ENCODE peak calls at places on chromosome 7, in six cellular contexts. Z is hepatocyte, S is Peyer's patch, E is prostate gland, M is brain microvascular endothelial cell, U is RWPE1. I is an unnamed sample.

GRCh38 chr7:48168159-48168558 is 3.1 kb upstream of the ABCA13 start:
- DNase-seq in Z (no peak), S (no peak), E (no peak), M (peak), U (no peak), I (no peak)

GRCh38 chr7:14196555-14196954 is 207.1 kb upstream of the ETV1 start:
- DNase-seq in Z (no peak), S (no peak), E (no peak), M (no peak), U (peak), I (no peak)

GRCh38 chr7:27899601-27900000 is 159.6 kb downstream of the TAX1BP1 start:
- DNase-seq in Z (no peak), S (no peak), E (no peak), M (no peak), U (no peak), I (no peak)

GRCh38 chr7:54563329-54563916 is 21.2 kb downstream of the VSTM2A start:
- DNase-seq in Z (no peak), S (no peak), E (no peak), M (no peak), U (no peak), I (no peak)

GRCh38 chr7:53350241-53350640 is 314.8 kb downstream of the POM121L12 start:
- DNase-seq in Z (peak), S (no peak), E (no peak), M (no peak), U (peak), I (no peak)

GRCh38 chr7:99120503-99120902 is 23.4 kb downstream of the SMURF1 start:
- DNase-seq in Z (no peak), S (no peak), E (no peak), M (no peak), U (no peak), I (no peak)

GRCh38 chr7:2037805-2038635 is 194.7 kb downstream of the MAD1L1 start:
- DNase-seq in Z (no peak), S (no peak), E (peak), M (no peak), U (no peak), I (no peak)

GRCh38 chr7:103914147-103914899 is 75.1 kb downstream of the RELN start:
- DNase-seq in Z (peak), S (no peak), E (no peak), M (peak), U (no peak), I (no peak)

DNA sequence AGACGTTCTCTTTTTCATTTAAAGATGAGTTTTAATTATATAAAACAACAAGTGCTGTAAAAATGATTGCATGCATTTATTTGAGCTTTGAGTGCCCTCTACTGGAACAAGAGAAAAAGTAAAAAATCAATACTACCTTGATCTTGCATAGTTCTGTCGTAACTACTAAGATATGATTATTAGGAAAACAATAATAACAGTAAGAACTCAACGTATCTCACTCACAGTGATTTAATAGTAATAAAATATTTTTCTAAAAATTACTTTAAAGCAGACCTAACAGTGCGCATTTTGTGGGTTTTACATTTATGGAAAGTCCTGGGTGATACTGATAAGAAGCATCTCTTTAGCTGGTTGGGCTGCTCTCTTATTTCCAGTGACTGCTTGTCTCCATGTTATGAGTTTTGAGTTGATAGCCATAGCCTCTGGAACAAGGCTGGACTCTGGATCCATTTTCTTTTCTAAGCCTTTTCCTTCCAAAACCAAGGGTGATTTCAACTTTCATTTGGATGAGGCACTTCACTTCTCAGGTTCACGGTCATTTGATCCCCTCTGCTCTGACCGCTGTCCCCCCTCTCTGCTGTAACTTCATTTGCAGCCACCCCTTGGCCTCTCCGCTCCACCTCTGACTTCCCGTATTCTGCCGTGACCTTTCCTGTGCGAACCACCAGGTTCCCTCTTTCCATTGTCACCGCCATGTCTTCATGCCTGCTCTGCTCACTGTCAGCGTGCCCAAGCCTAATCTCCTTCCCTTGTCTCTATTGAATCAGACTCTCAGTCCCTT is 29.6 kb upstream of the INHBA start:
- DNase-seq in Z (no peak), S (no peak), E (no peak), M (no peak), U (peak), I (no peak)
- TF ChIP-seq CTCF in Z (peak), S (no peak), E (no peak), M (peak), U (peak), I (no peak)

GRCh38 chr7:126001344-126001743 is 1071.7 kb upstream of the POT1 start:
- DNase-seq in Z (no peak), S (no peak), E (no peak), M (no peak), U (no peak), I (no peak)

DNA sequence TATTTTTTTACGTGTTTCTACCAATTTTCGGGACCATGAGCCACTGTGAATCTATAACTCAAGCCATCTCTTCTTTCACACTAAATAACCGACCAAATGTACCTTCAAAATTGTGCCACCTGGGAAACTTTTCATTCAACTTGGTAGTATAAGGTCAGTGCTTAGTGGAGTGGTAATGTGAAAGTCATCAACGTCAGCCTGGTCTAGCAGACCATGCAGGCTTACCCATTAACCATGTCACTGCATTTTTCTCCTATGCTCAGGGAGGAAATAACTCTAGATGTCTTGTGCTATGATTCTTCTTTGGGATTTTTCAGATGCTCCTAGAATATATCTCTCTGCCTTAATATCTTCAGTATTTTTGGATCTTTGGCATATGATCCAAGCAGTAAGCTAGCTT is 1075.4 kb upstream of the POT1 start:
- DNase-seq in Z (no peak), S (no peak), E (no peak), M (no peak), U (no peak), I (no peak)
- TF ChIP-seq CTCF in Z (no peak), S (no peak), E (no peak), M (no peak), U (no peak), I (no peak)

GRCh38 chr7:148932-149855 is 43.2 kb upstream of the FAM20C start:
- DNase-seq in Z (peak), S (peak), E (peak), M (peak), U (peak), I (peak)
- TF ChIP-seq CTCF in Z (no peak), S (no peak), E (no peak), M (no peak), U (no peak), I (no peak)

DNA sequence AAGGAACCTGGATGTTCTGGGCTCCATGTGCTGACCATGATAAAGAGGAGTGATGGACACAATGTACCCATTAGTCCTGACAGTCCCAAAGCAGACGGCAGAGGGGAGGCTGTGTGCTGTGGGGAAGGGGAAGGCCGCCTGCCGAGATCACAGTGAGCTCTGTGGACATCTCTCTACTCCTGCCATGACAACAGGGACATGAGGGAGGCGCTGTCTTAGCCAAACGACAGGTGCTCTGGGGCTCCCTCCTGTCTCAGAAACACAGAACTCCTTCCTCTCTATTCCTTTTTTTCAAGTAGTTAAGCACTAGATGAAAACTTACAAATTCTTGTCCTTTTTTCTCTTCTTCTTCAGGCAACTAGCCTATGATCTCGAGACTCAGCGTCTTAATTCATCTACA is 113.1 kb downstream of the RNF32 start:
- DNase-seq in Z (no peak), S (no peak), E (no peak), M (no peak), U (no peak), I (no peak)
- TF ChIP-seq CTCF in Z (no peak), S (no peak), E (no peak), M (no peak), U (no peak), I (no peak)

DNA sequence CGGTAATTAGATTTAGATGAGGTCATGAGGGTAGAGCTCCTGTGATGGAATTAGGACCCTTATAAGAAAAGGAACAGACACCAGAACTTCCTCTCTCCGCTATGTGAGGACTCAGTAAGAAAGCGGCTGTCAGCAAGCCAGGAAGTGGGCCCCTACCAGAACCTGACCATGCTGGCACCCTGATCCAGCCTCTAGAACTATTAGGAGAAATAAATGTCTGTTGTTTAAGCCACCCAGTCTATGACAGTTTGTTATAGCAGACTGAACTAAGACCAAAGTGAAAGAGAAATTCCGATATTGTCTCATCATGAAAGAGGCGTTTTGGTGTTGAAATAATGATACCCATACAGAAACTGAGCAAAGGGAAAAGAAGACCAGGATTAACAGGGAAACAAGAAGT is 9.2 kb downstream of the CLEC2L start:
- DNase-seq in Z (no peak), S (no peak), E (no peak), M (no peak), U (no peak), I (no peak)
- TF ChIP-seq CTCF in Z (no peak), S (no peak), E (no peak), M (no peak), U (no peak), I (no peak)

DNA sequence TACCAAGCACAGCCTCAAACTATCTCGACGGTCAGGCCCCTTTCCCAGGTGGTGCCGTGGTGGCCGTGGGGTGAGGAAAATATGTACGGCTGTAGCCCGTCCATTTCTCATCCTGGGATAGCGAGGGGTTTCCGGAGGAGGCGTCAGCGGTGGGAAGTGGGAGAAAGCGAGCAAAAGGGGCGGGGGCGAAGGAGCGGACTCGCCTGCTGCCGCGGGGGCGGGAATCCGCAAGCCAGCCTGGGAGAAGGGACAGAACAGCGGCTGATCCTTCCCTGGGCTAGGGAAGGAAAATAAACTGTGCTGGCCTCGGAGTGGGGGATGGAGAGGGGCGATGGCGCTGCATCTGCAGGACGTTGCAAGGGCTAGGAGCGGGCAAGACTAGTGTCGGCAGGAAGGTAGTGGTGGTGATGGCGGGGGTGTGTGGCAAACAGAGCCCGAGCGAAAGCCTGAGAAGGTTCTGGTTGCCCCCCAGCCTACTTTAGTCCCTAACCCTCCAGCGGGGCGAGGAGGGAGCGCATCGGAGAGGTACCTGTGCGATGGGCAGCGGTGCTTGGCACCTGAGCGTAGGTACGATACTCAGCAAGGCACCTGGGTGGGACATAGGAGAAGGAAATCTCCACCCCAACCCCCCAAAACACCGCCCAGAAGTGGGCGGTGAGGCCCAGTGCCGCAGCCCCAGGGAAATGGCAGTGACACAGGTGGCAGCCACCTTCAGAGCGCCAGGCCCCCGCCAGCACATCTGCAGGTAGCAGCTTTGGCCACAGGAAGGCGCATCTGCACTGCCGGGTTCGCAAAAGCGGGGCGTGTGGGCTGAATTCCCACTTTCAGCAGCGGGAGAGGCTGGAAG is 49.9 kb upstream of the STEAP1B start:
- DNase-seq in Z (peak), S (peak), E (no peak), M (peak), U (peak), I (peak)
- TF ChIP-seq CTCF in Z (peak), S (peak), E (no peak), M (peak), U (peak), I (no peak)

GRCh38 chr7:4833176-4833575 is 28.7 kb downstream of the PAPOLB start:
- DNase-seq in Z (no peak), S (no peak), E (no peak), M (no peak), U (no peak), I (no peak)

GRCh38 chr7:4831723-4832495 is 29.9 kb downstream of the PAPOLB start:
- DNase-seq in Z (no peak), S (no peak), E (no peak), M (no peak), U (no peak), I (no peak)

GRCh38 chr7:4834601-4835397 is 27.0 kb downstream of the PAPOLB start:
- DNase-seq in Z (no peak), S (peak), E (no peak), M (no peak), U (no peak), I (no peak)

GRCh38 chr7:4833691-4834600 is 27.9 kb downstream of the PAPOLB start:
- DNase-seq in Z (no peak), S (no peak), E (no peak), M (no peak), U (no peak), I (no peak)

DNA sequence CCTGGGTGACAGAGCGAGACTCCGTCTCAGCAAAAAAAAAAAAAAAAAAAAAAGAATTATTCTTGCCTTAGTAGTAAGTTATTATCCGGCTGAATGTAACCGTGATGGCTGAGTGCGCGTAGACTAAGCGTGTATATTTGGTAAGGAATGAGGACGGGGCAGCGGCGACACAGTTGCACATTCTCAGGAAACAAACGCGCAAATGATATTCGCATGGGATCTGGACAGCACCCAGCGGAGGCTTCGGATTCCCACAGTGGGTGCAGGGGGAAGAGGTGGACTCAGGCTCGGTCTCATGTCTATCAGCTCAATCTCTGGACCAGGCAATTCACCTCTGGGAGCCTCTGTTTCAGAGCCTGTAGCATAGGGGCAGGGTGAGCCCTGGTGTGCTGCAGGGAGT is 29.1 kb downstream of the PAPOLB start:
- DNase-seq in Z (no peak), S (no peak), E (no peak), M (no peak), U (no peak), I (no peak)
- TF ChIP-seq CTCF in Z (no peak), S (no peak), E (no peak), M (no peak), U (no peak), I (no peak)